ENCODE peak calls at places on chromosomes 1 and 21, in five cellular contexts. C, X, L, T and F are unnamed samples.

GRCh38 chr1:39170731-39171375 is 33.6 kb upstream of the MACF1 start:
- DNase-seq in C (no peak), X (no peak), L (no peak), T (no peak), F (no peak)

GRCh38 chr1:242199861-242200458 is 201.1 kb upstream of the MAP1LC3C start:
- DNase-seq in C (no peak), X (no peak), L (no peak), T (no peak), F (no peak)

GRCh38 chr1:155499263-155499662 is 63.3 kb downstream of the ASH1L start:
- DNase-seq in C (no peak), X (no peak), L (no peak), T (no peak), F (no peak)

GRCh38 chr1:67683306-67683705 is 1.7 kb upstream of the GADD45A start:
- DNase-seq in C (no peak), X (no peak), L (no peak), T (no peak), F (no peak)

GRCh38 chr21:44929242-44929798 is 8.6 kb upstream of the ITGB2 start:
- DNase-seq in C (no peak), X (no peak), L (no peak), T (no peak), F (no peak)

GRCh38 chr1:9909222-9910046 is 635 bp downstream of the CTNNBIP1 start:
- DNase-seq in C (peak; percentile 51), X (peak; percentile 34), L (peak; percentile 69), T (peak; percentile 80), F (no peak)

GRCh38 chr1:155455588-155456195 is 106.9 kb downstream of the ASH1L start:
- DNase-seq in C (no peak), X (no peak), L (no peak), T (no peak), F (no peak)

GRCh38 chr1:179599623-179600249 is 8.1 kb downstream of the TDRD5 start:
- DNase-seq in C (no peak), X (no peak), L (no peak), T (no peak), F (no peak)

GRCh38 chr1:75438355-75438754 is 172.6 kb downstream of the SLC44A5 start:
- DNase-seq in C (no peak), X (no peak), L (no peak), T (no peak), F (no peak)

GRCh38 chr1:182248721-182249120 is 142.9 kb downstream of the GLUL start:
- DNase-seq in C (no peak), X (no peak), L (no peak), T (no peak), F (no peak)

GRCh38 chr1:231934797-231935196 is 308.2 kb downstream of the DISC1 start:
- DNase-seq in C (peak; percentile 39), X (peak; percentile 30), L (no peak), T (no peak), F (no peak)

GRCh38 chr1:212467843-212468482 is 35.2 kb downstream of the NENF start:
- DNase-seq in C (no peak), X (no peak), L (no peak), T (no peak), F (no peak)

GRCh38 chr1:243343970-243344749 is 88.3 kb downstream of the SDCCAG8 start:
- DNase-seq in C (no peak), X (no peak), L (no peak), T (no peak), F (peak; percentile 10)

GRCh38 chr1:93615201-93616150 is 66.2 kb downstream of the BCAR3 start:
- DNase-seq in C (no peak), X (no peak), L (no peak), T (no peak), F (no peak)

GRCh38 chr1:205263580-205264190 is 35.9 kb downstream of the TMCC2 start:
- DNase-seq in C (no peak), X (no peak), L (no peak), T (no peak), F (no peak)

GRCh38 chr21:18275740-18276139 is 31.1 kb downstream of the CHODL start:
- DNase-seq in C (no peak), X (no peak), L (no peak), T (no peak), F (no peak)

GRCh38 chr1:245590726-245591125 is 435.9 kb downstream of the KIF26B start:
- DNase-seq in C (no peak), X (no peak), L (no peak), T (no peak), F (no peak)

GRCh38 chr21:28215214-28215954 is 777.3 kb downstream of the LTN1 start:
- DNase-seq in C (peak; percentile 47), X (no peak), L (no peak), T (no peak), F (no peak)

DNA sequence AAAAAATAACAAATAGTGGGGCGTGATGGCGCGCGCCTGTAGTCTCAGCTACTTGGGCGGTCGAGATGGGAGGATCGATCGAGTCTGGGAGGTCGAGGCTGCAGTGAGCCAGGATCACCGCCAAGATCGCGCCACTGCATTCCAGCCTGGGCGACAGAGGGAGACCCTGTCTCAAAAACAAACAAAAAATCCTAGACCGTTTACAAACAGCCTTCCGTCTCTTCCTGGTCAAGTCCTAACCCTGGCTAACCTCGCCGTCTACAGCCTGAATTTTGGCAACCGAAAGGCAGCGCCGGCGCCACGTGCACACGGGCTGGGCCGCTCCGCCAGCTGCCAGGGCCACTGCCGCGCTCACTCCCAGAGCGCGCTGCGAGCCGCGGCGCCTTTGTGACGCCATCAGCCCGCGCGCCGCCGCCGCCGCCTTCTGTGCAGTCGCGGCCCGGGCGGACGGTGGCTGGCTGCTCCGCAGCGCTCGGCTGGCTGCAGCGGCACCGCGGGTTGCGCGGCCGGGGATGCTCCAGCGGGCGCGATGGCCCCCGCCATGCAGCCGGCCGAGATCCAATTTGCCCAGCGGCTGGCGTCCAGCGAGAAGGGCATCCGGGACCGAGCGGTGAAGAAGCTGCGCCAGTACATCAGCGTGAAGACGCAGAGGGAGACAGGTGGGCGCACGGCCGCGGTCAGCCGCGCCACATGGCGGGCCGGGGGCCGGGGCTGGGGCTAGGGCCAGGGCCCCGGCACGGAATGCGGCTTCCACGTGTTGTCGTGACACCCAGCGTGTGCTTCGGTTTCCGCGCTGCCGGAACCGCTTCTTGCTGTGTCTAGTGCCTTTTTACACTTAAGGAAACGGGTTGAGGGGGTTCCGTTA is at the start of the genes HSF2BP and RRP1B:
- DNase-seq in C (peak; percentile 87), X (peak; percentile 85), L (peak; percentile 90), T (peak; percentile 78), F (peak; percentile 97)
- TF ChIP-seq POLR2A in C (no peak), X (peak; percentile 67), L (peak; percentile 64), T (peak; percentile 37), F (peak; percentile 99)

GRCh38 chr1:156895927-156896326 is 2.4 kb downstream of the PEAR1 start:
- DNase-seq in C (no peak), X (no peak), L (no peak), T (no peak), F (no peak)

GRCh38 chr1:156894001-156894400 is 483 bp downstream of the PEAR1 start:
- DNase-seq in C (no peak), X (no peak), L (peak; percentile 54), T (no peak), F (no peak)

GRCh38 chr1:156893048-156893953 is at the start of gene PEAR1:
- DNase-seq in C (peak; percentile 74), X (no peak), L (peak; percentile 80), T (no peak), F (no peak)

GRCh38 chr1:156895408-156895874 is 1.9 kb downstream of the PEAR1 start:
- DNase-seq in C (no peak), X (no peak), L (no peak), T (no peak), F (no peak)

GRCh38 chr1:156894711-156895407 is 1.3 kb downstream of the PEAR1 start:
- DNase-seq in C (peak; percentile 76), X (no peak), L (peak; percentile 70), T (no peak), F (no peak)
- TF ChIP-seq POLR2A in C (no peak), X (no peak), L (no peak), T (no peak), F (no peak)

GRCh38 chr1:219296430-219296850 is 122.8 kb downstream of the LYPLAL1 start:
- DNase-seq in C (no peak), X (no peak), L (no peak), T (no peak), F (no peak)
- TF ChIP-seq POLR2A in C (no peak), X (no peak), L (no peak), T (no peak), F (no peak)

DNA sequence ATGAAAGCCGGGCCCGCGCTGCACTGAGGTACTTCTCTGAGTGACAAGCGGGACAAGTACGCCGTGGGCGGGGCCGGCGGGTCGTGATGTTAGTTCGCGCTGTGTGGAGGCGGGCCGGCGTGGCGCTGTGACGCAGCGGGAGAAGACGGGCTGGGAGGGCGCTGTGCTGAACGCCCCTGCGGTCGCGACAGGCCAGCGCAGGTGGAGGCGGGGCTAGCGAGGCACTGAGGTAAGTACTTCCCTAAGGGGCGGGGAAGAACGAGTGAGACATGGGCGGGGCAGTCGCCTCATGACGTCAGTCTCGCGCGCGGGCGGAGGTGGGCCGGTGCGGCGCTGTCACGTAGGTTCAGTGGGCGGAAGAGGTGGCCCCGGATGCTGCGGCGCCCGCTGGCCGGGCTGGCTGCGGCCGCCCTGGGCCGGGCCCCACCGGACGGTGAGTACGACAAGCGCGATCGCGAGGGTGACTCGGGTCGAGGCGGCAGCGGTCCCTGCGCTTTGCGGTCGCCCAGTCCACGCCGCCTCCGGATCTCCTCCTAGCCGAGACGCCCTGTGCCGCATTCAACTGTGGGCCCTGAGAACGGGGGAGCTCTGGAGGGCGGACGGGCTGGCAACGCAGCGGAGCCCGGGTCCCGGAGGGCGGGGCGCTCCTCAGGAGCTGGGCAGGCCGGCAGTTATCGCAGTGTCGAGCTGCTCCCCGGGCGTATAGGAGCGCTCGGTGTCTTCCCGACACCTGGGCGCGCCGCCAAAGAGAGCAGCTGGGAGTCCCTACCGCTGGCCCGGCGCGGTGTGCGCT is at the start of gene GUK1:
- DNase-seq in C (peak; percentile 100), X (peak; percentile 100), L (peak; percentile 99), T (peak; percentile 100), F (peak; percentile 92)
- TF ChIP-seq POLR2A in C (peak; percentile 76), X (peak; percentile 95), L (peak; percentile 96), T (peak; percentile 91), F (peak; percentile 99)